ENCODE peak calls at places on chromosomes 3 and 15, in seven cellular contexts. V is nephron progenitor cell, B is breast epithelium, I is bronchial epithelial cell, W is fibroblast of mammary gland, R is WTC11, O is hepatocyte. Q is an unnamed sample.
A peak's percentile ranks its signal among the peaks of the same experiment; 100 is the strongest.

GRCh38 chr3:120473896-120474675 is 23.3 kb upstream of the FSTL1 start:
- DNase-seq in V (no peak), B (no peak), I (no peak), W (no peak), R (no peak), O (no peak), Q (no peak)

GRCh38 chr3:99927651-99928390 is 110.2 kb downstream of the CMSS1 start:
- DNase-seq in V (no peak), B (no peak), I (no peak), W (no peak), R (peak; percentile 45), O (no peak), Q (no peak)

GRCh38 chr15:90145259-90145658 is 43.0 kb upstream of the IDH2 start:
- DNase-seq in V (no peak), B (no peak), I (no peak), W (no peak), R (no peak), O (no peak), Q (no peak)

GRCh38 chr3:14866627-14867026 is 47.9 kb downstream of the FGD5 start:
- DNase-seq in V (no peak), B (no peak), I (no peak), W (no peak), R (no peak), O (no peak), Q (no peak)

GRCh38 chr3:56851966-56852884 is 50.5 kb upstream of the ARHGEF3 start:
- DNase-seq in V (no peak), B (no peak), I (peak; percentile 91), W (peak; percentile 28), R (no peak), O (no peak), Q (no peak)

GRCh38 chr15:33066584-33066983 is 127.9 kb downstream of the FMN1 start:
- DNase-seq in V (no peak), B (no peak), I (no peak), W (no peak), R (no peak), O (no peak), Q (no peak)

GRCh38 chr3:189322339-189322738 is 150.6 kb downstream of the TPRG1 start:
- DNase-seq in V (no peak), B (peak; percentile 34), I (no peak), W (no peak), R (no peak), O (no peak), Q (no peak)

GRCh38 chr3:71955549-71956373 is 170.8 kb upstream of the PROK2 start:
- DNase-seq in V (peak; percentile 61), B (peak; percentile 60), I (peak; percentile 52), W (peak; percentile 93), R (peak; percentile 64), O (peak; percentile 90), Q (peak; percentile 79)

GRCh38 chr3:71651625-71652024 is 68.1 kb upstream of the FOXP1 start:
- DNase-seq in V (no peak), B (no peak), I (no peak), W (no peak), R (no peak), O (no peak), Q (no peak)

GRCh38 chr15:54033954-54034458 is 55.8 kb downstream of the UNC13C start:
- DNase-seq in V (peak; percentile 9), B (no peak), I (no peak), W (no peak), R (no peak), O (no peak), Q (no peak)

GRCh38 chr3:117628896-117629295 is 919.3 kb downstream of the TUSC7 start:
- DNase-seq in V (no peak), B (peak; percentile 32), I (peak; percentile 61), W (peak; percentile 85), R (no peak), O (peak; percentile 67), Q (no peak)

GRCh38 chr3:76044601-76045600 is 259.6 kb upstream of the ZNF717 start:
- DNase-seq in V (peak; percentile 52), B (no peak), I (peak; percentile 43), W (peak; percentile 42), R (peak; percentile 42), O (peak; percentile 74), Q (peak; percentile 53)

GRCh38 chr15:101424984-101425383 is 64.5 kb downstream of the PCSK6 start:
- DNase-seq in V (no peak), B (peak; percentile 9), I (no peak), W (no peak), R (no peak), O (no peak), Q (no peak)

GRCh38 chr3:128906031-128906803 is 26.8 kb downstream of the ACAD9 start:
- DNase-seq in V (no peak), B (no peak), I (no peak), W (no peak), R (no peak), O (no peak), Q (no peak)

GRCh38 chr3:71723452-71724170 is 1.6 kb downstream of the EIF4E3 start:
- DNase-seq in V (no peak), B (no peak), I (no peak), W (no peak), R (no peak), O (no peak), Q (no peak)

GRCh38 chr3:98612996-98613517 is 19.6 kb upstream of the CPOX start:
- DNase-seq in V (no peak), B (no peak), I (no peak), W (no peak), R (no peak), O (no peak), Q (no peak)

GRCh38 chr15:94930441-94930840 is 699.1 kb downstream of the MCTP2 start:
- DNase-seq in V (no peak), B (no peak), I (peak; percentile 59), W (peak; percentile 9), R (no peak), O (no peak), Q (no peak)

GRCh38 chr15:72472907-72473669 is 1.0 kb upstream of the ARIH1 start:
- DNase-seq in V (no peak), B (no peak), I (no peak), W (peak; percentile 55), R (no peak), O (peak; percentile 17), Q (no peak)

GRCh38 chr15:67382723-67383122 is 128.1 kb downstream of the IQCH start:
- DNase-seq in V (no peak), B (no peak), I (no peak), W (no peak), R (no peak), O (no peak), Q (no peak)

GRCh38 chr15:37764733-37765191 is 169.7 kb upstream of the TMCO5A start:
- DNase-seq in V (peak; percentile 8), B (no peak), I (peak; percentile 47), W (peak; percentile 83), R (peak; percentile 25), O (peak; percentile 64), Q (no peak)

GRCh38 chr3:141539441-141540187 is 52.8 kb downstream of the RASA2 start:
- DNase-seq in V (no peak), B (no peak), I (no peak), W (peak; percentile 50), R (no peak), O (no peak), Q (no peak)

GRCh38 chr3:170352936-170353335 is 4.6 kb upstream of the SKIL start:
- DNase-seq in V (no peak), B (no peak), I (no peak), W (no peak), R (no peak), O (no peak), Q (no peak)

GRCh38 chr3:10957976-10958749 is 34.4 kb upstream of the SLC6A1 start:
- DNase-seq in V (no peak), B (no peak), I (no peak), W (no peak), R (no peak), O (no peak), Q (no peak)

GRCh38 chr15:25960273-25960672 is 97.1 kb upstream of the ATP10A start:
- DNase-seq in V (no peak), B (no peak), I (no peak), W (no peak), R (no peak), O (no peak), Q (no peak)

DNA sequence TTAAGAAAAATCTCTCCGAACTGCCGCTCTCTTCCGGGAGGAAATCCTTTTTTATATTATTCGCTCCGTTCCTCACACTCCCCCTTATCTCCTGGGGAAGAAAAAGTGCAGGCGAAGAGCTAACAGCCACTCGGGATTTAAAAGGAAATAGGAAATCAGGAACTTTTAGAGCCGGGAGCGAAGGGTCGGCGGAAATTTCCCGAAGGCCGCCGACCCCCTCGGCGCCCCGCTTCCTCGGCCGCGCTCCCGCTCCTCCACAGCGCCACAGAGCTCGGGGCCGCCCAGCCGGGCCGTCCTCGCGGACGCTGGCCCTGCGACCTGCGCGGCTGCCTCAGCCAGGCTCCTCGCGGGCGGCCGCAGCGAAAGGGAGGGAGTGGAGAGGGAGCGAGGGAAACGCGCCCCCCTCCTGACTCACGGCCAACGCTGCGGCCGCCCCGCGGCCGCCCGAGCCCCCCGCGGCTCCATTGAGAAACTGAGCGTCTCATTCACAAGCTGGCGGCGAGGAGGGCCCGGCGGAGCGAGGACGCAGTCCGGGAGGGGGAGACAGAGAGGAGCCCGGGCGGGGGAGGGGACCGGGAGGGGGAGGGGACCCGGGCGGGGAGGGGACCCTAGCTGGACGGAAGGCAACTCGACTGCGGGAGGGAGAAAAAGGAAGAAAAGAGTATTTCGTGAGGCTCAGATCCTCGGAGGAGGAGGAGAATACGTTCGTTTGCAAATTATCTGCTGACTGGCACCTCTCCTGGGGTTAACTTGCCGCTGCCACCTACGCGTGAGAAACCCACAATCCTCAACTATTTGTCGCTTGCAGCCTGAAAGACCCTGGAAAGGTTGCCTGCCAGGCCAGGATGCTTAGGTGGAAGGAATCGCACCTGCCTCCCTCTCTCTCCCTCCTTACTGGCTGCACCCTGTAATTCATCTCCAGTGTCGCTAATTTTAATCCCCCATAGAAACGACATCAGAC is at the start of gene PTPN9:
- DNase-seq in V (peak; percentile 85), B (peak; percentile 51), I (peak; percentile 32), W (peak; percentile 63), R (peak; percentile 94), O (peak; percentile 93), Q (peak; percentile 70)
- TF ChIP-seq CTCF in V (peak; percentile 38), B (no peak), I (peak; percentile 47), W (peak; percentile 20), R (no peak), O (peak; percentile 59), Q (no peak)

DNA sequence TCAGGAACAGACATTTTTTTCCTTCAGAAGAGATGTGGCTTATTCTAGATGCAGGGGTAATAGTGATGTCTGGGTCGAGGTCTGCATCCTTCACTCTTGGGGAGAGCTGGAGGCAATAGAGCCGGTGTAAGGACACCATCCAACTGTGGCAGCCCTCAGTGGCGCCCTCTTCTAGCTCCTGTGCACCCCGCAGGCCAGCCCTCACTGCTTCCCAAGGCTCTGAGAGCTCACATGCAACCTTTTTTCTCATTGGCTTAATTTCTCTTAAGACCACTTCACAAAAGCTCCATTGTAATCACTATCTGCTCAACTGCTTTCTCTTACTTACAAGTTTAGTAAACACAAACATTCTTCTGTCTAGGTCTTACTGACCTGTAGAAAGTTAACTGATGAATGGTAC is 3.9 kb upstream of the VPS8 start:
- DNase-seq in V (peak; percentile 36), B (no peak), I (no peak), W (no peak), R (no peak), O (peak; percentile 26), Q (no peak)
- TF ChIP-seq CTCF in V (peak; percentile 30), B (no peak), I (peak; percentile 45), W (peak; percentile 27), R (no peak), O (no peak), Q (no peak)

GRCh38 chr15:97691799-97692198 is 268.7 kb upstream of the ARRDC4 start:
- DNase-seq in V (no peak), B (no peak), I (peak; percentile 49), W (no peak), R (no peak), O (peak; percentile 23), Q (no peak)
- TF ChIP-seq CTCF in V (no peak), B (no peak), I (no peak), W (no peak), R (no peak), O (no peak), Q (no peak)

GRCh38 chr3:194514626-194515025 is 27.8 kb upstream of the ATP13A3 start:
- DNase-seq in V (no peak), B (no peak), I (no peak), W (no peak), R (no peak), O (no peak), Q (no peak)
- TF ChIP-seq CTCF in V (no peak), B (no peak), I (no peak), W (no peak), R (no peak), O (no peak), Q (no peak)

Q was measured in mesothelial cell of epicardium.